ENCODE peak calls at places on chromosomes 5 and 9, in six cellular contexts. X is neuronal stem cell; T is CD4-positive, alpha-beta memory T cell; B is thyroid gland; Z is right atrium auricular region; I is IMR-90. K is an unnamed sample. For H3K4me1, the result is how much of the 10 kb centered on the place peaks cover.

GRCh38 chr9:76516350-76516749 is 57.4 kb downstream of the GCNT1 start:
- DNase-seq in T (peak), B (peak), Z (no peak), X (no peak), I (peak), K (peak)

GRCh38 chr9:98502311-98502975 is 206.3 kb downstream of the GABBR2 start:
- DNase-seq in X (no peak), T (no peak), I (peak), Z (no peak), B (peak), K (no peak)

GRCh38 chr9:127370651-127371648 is 26.0 kb upstream of the SLC2A8 start:
- DNase-seq in B (no peak), Z (peak), X (no peak), T (no peak), I (no peak), K (no peak)

GRCh38 chr9:116087751-116088194 is 65.8 kb upstream of the PAPPA start:
- DNase-seq in T (no peak), Z (no peak), X (no peak), B (no peak), I (peak), K (peak)

GRCh38 chr5:80654054-80654390 is 430 bp upstream of the MSH3 start:
- DNase-seq in X (no peak), B (no peak), Z (no peak), I (no peak), T (no peak), K (peak)

GRCh38 chr5:93929146-93929545 is 187.7 kb upstream of the POU5F2 start:
- DNase-seq in X (no peak), T (no peak), Z (no peak), B (no peak), I (peak), K (no peak)

GRCh38 chr9:135662758-135663450 is at the start of gene LCN9:
- DNase-seq in T (no peak), Z (no peak), I (no peak), B (no peak), X (peak), K (no peak)

GRCh38 chr9:89592963-89593775 is 11.6 kb upstream of the GADD45G start:
- DNase-seq in T (no peak), Z (peak), X (peak), B (no peak), I (peak), K (peak)

GRCh38 chr5:55324815-55325418 is 17.1 kb downstream of the MTREX start:
- DNase-seq in X (no peak), B (no peak), Z (no peak), I (peak), T (peak), K (peak)

GRCh38 chr9:136024696-136025316 is 63.6 kb upstream of the UBAC1 start:
- DNase-seq in I (no peak), B (no peak), Z (no peak), X (no peak), T (no peak), K (no peak)

GRCh38 chr5:133324058-133324457 is 272.2 kb downstream of the HSPA4 start:
- DNase-seq in B (no peak), Z (no peak), T (no peak), X (no peak), I (no peak), K (no peak)

GRCh38 chr5:133348406-133348805 is 263.9 kb downstream of the FSTL4 start:
- DNase-seq in B (no peak), T (no peak), I (no peak), X (no peak), Z (no peak), K (no peak)

GRCh38 chr5:156367602-156368001 is 40.6 kb downstream of the SGCD start:
- DNase-seq in X (no peak), Z (peak), I (peak), B (no peak), T (no peak), K (no peak)

GRCh38 chr9:126503333-126504085 is 110.2 kb upstream of the LMX1B start:
- DNase-seq in I (peak), Z (no peak), T (no peak), B (no peak), X (no peak), K (no peak)

GRCh38 chr9:124017064-124017928 is 5.7 kb downstream of the LHX2 start:
- DNase-seq in T (no peak), B (no peak), X (no peak), I (no peak), Z (no peak), K (no peak)

GRCh38 chr5:85288914-85289313 is 904.2 kb upstream of the EDIL3 start:
- DNase-seq in T (no peak), Z (no peak), X (no peak), B (no peak), I (no peak), K (no peak)

GRCh38 chr5:84790406-84790805 is 405.7 kb upstream of the EDIL3 start:
- DNase-seq in I (no peak), X (no peak), Z (no peak), T (no peak), B (no peak), K (no peak)

GRCh38 chr5:126446498-126447224 is 23.5 kb downstream of the GRAMD2B start:
- DNase-seq in Z (no peak), X (no peak), B (peak), I (peak), T (no peak), K (peak)

GRCh38 chr9:120531683-120532300 is 48.2 kb downstream of the CDK5RAP2 start:
- DNase-seq in X (no peak), I (peak), B (peak), T (no peak), Z (no peak), K (peak)

GRCh38 chr9:2053883-2054845 is 39.0 kb downstream of the SMARCA2 start:
- DNase-seq in B (peak), I (peak), Z (no peak), T (peak), X (no peak), K (peak)

GRCh38 chr5:7464182-7464581 is 68.2 kb downstream of the ADCY2 start:
- DNase-seq in X (no peak), I (no peak), Z (no peak), T (no peak), B (no peak), K (no peak)

GRCh38 chr9:128629852-128630545 is 26.6 kb downstream of the DYNC2I2 start:
- DNase-seq in Z (no peak), X (no peak), I (no peak), B (no peak), T (no peak), K (no peak)

DNA sequence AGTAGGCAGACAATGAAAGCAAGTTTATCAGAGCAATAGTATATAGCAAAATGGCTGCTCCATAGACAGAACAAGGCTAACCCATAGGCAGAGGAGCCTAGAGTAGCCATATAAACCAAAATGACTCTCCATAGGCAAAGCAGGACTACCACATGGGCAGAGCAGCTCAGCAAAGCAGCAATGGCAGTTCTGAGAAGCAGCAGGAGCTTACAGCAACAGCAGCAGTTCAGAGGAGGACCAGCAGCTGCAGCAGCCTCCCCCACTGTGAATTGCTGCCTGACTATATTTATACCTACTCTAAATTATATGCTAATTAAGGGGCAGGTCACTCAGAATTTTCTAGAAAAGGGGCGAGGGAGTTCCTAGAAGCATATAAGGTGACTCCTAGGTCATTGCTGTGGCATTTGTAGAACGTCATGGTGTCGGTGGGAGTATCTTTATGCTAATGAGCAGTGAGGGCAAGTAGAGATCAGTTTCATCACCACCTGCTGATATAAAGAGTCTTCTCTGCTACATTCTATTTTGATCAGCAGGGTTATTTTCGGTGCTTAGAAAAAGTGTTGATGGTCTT is 1115.5 kb downstream of the DTWD2 start:
- DNase-seq in T (no peak), B (no peak), I (no peak), X (no peak), Z (no peak), K (no peak)
- H3K27ac ChIP-seq in T (no peak), B (no peak), I (no peak), X (no peak), Z (no peak), K (no peak)

GRCh38 chr5:170388818-170389217 is 349 bp downstream of the KCNMB1 start:
- DNase-seq in X (no peak), I (no peak), Z (no peak), B (no peak), T (no peak), K (no peak)

GRCh38 chr5:170386743-170387142 is 2.4 kb downstream of the KCNMB1 start:
- DNase-seq in Z (no peak), T (no peak), X (no peak), I (no peak), B (no peak), K (no peak)

GRCh38 chr5:170389250-170389902 is at the start of gene KCNMB1:
- DNase-seq in X (no peak), B (no peak), I (no peak), Z (no peak), T (no peak), K (no peak)

GRCh38 chr5:170388240-170388639 is 927 bp downstream of the KCNMB1 start:
- DNase-seq in Z (no peak), T (no peak), B (no peak), I (no peak), X (no peak), K (no peak)

DNA sequence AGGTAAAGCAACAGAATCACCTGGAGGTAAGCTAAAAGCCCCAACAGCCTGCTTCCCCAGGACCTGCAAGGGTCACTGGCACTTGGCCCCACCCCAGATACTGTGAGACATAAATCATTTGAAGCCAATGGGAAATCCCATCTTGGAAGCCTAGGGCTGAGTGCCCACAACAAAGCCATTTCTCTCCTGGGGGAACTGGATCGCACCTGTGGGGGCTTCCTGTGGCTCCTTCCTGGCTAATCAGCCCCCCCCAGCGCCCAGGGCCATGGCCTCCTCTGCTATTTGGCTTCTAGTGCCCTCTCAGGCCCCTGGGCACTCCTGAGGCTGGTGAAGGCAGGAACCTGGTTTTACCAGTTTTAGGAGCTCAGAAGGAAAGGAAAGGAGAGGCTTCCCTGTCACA is 1.4 kb downstream of the KCNMB1 start:
- DNase-seq in I (no peak), B (peak), Z (no peak), T (no peak), X (no peak), K (no peak)
- H3K4me1 ChIP-seq in I (under half), B (under half), Z (under half), T (under half), X (under half), K (under half)

GRCh38 chr9:91886433-91887031 is 63.5 kb downstream of the ROR2 start:
- DNase-seq in X (peak), T (no peak), B (no peak), I (no peak), Z (no peak), K (no peak)
- H3K27ac ChIP-seq in X (peak), T (no peak), B (no peak), I (peak), Z (no peak), K (no peak)

GRCh38 chr5:149775785-149776184 is 45.7 kb downstream of the PPARGC1B start:
- DNase-seq in I (no peak), Z (no peak), X (no peak), T (no peak), B (no peak), K (peak)
- H3K4me1 ChIP-seq in I (under half), Z (half or more), X (under half), T (under half), B (under half), K (under half)

GRCh38 chr5:39794511-39794910 is 369.7 kb upstream of the DAB2 start:
- DNase-seq in Z (no peak), T (no peak), X (no peak), I (peak), B (no peak), K (no peak)
- H3K27ac ChIP-seq in Z (no peak), T (no peak), X (no peak), I (no peak), B (peak), K (no peak)

GRCh38 chr9:113569472-113570060 is 106.0 kb downstream of the RGS3 start:
- DNase-seq in Z (no peak), B (peak), T (no peak), X (no peak), I (no peak), K (no peak)
- H3K4me1 ChIP-seq in Z (half or more), B (half or more), T (under half), X (under half), I (under half), K (half or more)

DNA sequence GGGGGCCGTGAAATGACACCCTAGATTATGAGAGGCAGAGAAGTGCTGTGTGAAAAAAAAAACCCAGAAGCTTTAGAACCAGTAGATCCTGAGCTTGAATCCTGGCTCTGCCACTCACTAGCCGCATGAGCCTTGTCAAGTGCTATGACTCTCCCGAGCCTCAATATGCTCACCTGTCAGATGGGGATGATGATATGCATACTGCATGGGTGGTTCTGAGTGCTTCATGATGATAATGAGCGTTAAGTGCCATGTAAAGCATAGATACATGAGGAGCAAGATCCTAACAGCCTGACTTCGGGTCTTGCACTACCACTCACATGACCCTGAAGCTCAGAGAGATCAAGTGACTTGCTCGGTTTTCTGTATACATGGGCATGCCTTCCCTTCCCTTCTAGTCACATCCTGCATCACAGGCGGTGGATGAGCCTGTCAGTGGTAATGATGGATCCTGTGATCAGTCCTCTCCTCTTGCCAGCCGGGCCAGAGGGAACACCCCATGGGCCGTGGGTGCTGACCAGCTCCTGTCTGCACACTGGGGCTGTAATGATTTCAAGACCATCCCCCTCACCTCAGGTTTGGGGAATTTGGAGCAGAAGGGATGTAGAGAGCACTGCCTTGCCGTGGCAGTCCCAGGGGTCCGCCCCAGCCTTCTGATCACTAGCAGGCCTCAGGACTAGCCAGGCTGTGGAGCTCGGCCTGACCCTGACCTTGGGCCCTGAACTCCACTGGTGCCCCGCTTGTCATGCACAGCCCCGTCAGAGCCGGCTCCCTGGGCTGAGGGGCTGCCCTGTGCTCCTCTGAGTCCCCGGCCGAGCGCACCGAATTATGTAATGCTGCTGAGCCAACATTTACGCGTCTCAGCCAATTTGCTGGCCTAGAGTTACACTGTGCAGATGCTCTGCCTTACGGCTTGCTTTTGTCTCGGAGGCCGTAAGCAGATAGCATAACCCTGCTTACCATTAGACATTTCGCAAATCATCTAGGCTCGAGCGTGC is 155.5 kb downstream of the MACROH2A1 start:
- DNase-seq in T (no peak), Z (peak), X (no peak), B (no peak), I (no peak), K (no peak)
- H3K27ac ChIP-seq in T (no peak), Z (peak), X (no peak), B (peak), I (no peak), K (no peak)